ENCODE peak calls at places on chromosomes 3 and 15, in four cellular contexts. Q, H, C and N are unnamed samples.

GRCh38 chr15:40790723-40791122 is 16.2 kb upstream of the ZFYVE19 start:
- DNase-seq in H (no peak), C (no peak), Q (no peak), N (no peak)

GRCh38 chr3:189392969-189393368 is 221.2 kb downstream of the TPRG1 start:
- DNase-seq in H (peak; percentile 78), C (no peak), Q (no peak), N (no peak)

GRCh38 chr15:30962659-30963058 is 28.8 kb downstream of the MTMR10 start:
- DNase-seq in H (no peak), Q (no peak), C (peak; percentile 52), N (no peak)

GRCh38 chr3:192331749-192332385 is 395.5 kb downstream of the FGF12 start:
- DNase-seq in H (no peak), Q (no peak), C (no peak), N (no peak)

GRCh38 chr3:32340639-32341365 is 50.9 kb upstream of the CMTM7 start:
- DNase-seq in C (no peak), H (peak; percentile 27), Q (no peak), N (peak; percentile 57)

GRCh38 chr3:127052121-127052561 is 69.2 kb downstream of the PLXNA1 start:
- DNase-seq in C (no peak), Q (peak; percentile 83), H (peak; percentile 72), N (no peak)

GRCh38 chr3:171695476-171695875 is 114.8 kb downstream of the PLD1 start:
- DNase-seq in Q (no peak), H (no peak), C (no peak), N (no peak)

GRCh38 chr15:33737687-33738606 is 230.3 kb upstream of the CHRM5 start:
- DNase-seq in C (peak; percentile 31), H (peak; percentile 12), Q (no peak), N (no peak)

GRCh38 chr15:39285066-39285465 is 295.8 kb upstream of the THBS1 start:
- DNase-seq in H (no peak), C (no peak), Q (no peak), N (no peak)

GRCh38 chr3:174533286-174533685 is 325.8 kb upstream of the NAALADL2 start:
- DNase-seq in H (no peak), Q (no peak), C (no peak), N (no peak)

GRCh38 chr3:48997714-48998637 is 7.9 kb downstream of the P4HTM start:
- DNase-seq in H (no peak), Q (no peak), C (no peak), N (peak; percentile 76)

GRCh38 chr15:95291878-95292472 is 1038.5 kb upstream of the NR2F2 start:
- DNase-seq in Q (no peak), H (no peak), C (no peak), N (no peak)

GRCh38 chr3:193735850-193736249 is 142.8 kb downstream of the OPA1 start:
- DNase-seq in H (no peak), C (no peak), Q (no peak), N (no peak)

GRCh38 chr3:29525254-29525881 is 244.5 kb downstream of the RBMS3 start:
- DNase-seq in H (peak; percentile 16), C (no peak), Q (peak; percentile 84), N (no peak)

GRCh38 chr3:59998040-59998439 is 948.2 kb upstream of the CFAP20DC start:
- DNase-seq in H (no peak), Q (no peak), C (no peak), N (no peak)

GRCh38 chr15:51274956-51275355 is 63.4 kb downstream of the CYP19A1 start:
- DNase-seq in C (peak; percentile 72), Q (no peak), H (no peak), N (no peak)

GRCh38 chr3:87792532-87793321 is 266.1 kb downstream of the CGGBP1 start:
- DNase-seq in C (no peak), Q (no peak), H (no peak), N (no peak)

GRCh38 chr3:122105626-122106025 is 50.5 kb downstream of the CD86 start:
- DNase-seq in C (no peak), H (no peak), Q (no peak), N (no peak)

GRCh38 chr3:18049101-18049500 is 306.7 kb upstream of the TBC1D5 start:
- DNase-seq in H (no peak), Q (no peak), C (no peak), N (no peak)

GRCh38 chr15:92059036-92059970 is 205.8 kb downstream of the SLCO3A1 start:
- DNase-seq in C (no peak), Q (no peak), H (no peak), N (no peak)

DNA sequence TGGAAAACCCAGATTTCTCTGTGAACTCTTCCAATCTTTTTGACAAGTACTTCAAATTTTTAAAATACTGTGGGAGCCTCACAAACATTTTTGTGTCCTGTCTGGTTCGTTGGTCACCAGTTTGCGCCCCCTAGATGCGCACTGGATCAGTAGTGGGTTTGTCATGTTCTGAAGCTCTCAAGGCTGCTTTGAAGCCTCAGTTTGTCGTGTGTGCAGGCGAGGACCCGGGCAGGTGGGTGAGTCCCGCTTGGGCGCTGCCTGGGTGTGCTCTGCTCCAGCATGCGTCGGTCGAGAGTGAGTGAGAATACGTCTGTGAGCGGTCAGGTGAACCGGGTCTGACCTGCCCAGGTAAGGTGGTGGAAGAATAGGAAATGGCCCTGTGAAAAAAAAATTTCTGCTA is 17.3 kb upstream of the AEN start:
- DNase-seq in Q (no peak), C (no peak), H (no peak), N (peak; percentile 29)
- TF ChIP-seq CTCF in Q (no peak), C (no peak), H (no peak), N (no peak)

GRCh38 chr3:141011511-141012262 is 39.5 kb upstream of the SPSB4 start:
- DNase-seq in Q (peak; percentile 82), C (peak; percentile 88), H (peak; percentile 71), N (peak; percentile 87)
- H3K4me3 ChIP-seq in Q (no peak overlapping the region), C (no peak overlapping the region), H (no peak overlapping the region), N (no peak overlapping the region)

DNA sequence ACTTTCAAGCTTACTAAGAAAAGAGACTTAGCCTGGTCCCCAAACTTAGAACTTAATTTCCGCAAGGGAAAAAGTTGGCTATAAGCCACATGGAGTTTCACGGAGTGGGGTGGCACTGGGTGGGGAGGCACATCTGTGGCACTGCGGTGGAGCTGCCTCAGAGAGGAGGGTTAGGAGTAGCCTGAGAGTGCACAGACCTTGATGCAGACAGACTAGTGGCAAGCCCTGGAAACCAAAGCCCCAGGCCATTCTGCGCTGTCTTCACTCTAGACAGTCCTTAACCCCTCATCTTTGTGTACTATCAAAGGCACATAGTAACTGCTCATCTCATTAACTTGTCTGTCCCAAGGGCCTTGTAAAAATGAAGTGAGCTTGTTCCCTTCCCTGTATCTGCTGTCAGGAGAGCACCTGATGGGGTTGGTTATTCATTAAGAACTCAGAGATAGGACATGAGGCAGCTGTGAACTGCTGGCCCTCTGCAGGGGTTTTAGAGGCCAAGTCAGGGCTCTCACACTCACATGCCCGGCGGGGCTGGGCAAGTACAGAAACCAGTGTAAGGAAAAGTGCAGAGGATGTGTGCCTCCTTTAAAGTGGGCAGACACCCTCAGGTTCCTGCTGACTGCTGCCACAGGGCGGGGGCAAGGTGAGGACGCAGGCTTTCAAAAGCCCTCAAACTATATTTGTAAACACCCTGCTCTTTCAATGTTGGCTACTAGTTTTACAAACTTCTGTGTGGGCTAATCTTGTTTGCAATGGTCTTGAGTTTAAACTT is 22.2 kb downstream of the CXCR6 start:
- DNase-seq in C (no peak), H (no peak), Q (no peak), N (no peak)
- H3K27ac ChIP-seq in C (peak overlapping the region; percentile 25), H (no peak overlapping the region), Q (no peak overlapping the region), N (no peak overlapping the region)

GRCh38 chr3:157763644-157764043 is 260.4 kb upstream of the VEPH1 start:
- DNase-seq in C (no peak), H (no peak), Q (no peak), N (no peak)

GRCh38 chr3:157769378-157769777 is 266.2 kb upstream of the VEPH1 start:
- DNase-seq in H (no peak), C (no peak), Q (no peak), N (no peak)

DNA sequence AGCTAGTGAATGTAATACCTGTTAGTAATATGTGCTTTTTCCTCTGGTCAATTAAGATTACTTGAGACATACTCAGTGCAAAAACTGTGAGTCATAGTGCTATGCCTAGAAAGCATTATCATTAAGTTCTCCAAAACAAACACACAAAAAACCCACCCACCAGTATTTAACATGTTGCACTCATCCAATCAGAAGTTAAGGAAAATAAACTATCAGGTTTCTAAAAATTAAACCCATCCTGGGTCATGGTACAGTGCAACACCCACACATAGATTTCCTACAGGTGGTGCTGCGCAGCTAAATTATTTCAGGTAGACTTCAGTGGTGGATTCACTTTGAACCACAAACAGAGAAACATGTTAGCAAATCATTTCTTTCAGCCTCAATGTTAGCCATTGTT is 264.4 kb upstream of the VEPH1 start:
- DNase-seq in C (no peak), H (no peak), Q (no peak), N (no peak)
- TF ChIP-seq CTCF in C (no peak), H (no peak), Q (no peak), N (no peak)

GRCh38 chr3:69087030-69087791 is 2.5 kb downstream of the ARL6IP5 start:
- DNase-seq in C (no peak), Q (no peak), H (no peak), N (no peak)
- H3K4me3 ChIP-seq in C (no peak overlapping the region), Q (peak overlapping the region; percentile 87), H (peak overlapping the region; percentile 85), N (peak overlapping the region; percentile 80)

GRCh38 chr3:53800507-53800906 is 45.7 kb downstream of the CHDH start:
- DNase-seq in Q (no peak), C (no peak), H (no peak), N (no peak)
- H3K27ac ChIP-seq in Q (no peak overlapping the region), C (no peak overlapping the region), H (no peak overlapping the region), N (no peak overlapping the region)

GRCh38 chr3:138469869-138470268 is 35.5 kb downstream of the ESYT3 start:
- DNase-seq in Q (no peak), H (no peak), C (no peak), N (no peak)

GRCh38 chr3:138470687-138471086 is 36.3 kb downstream of the ESYT3 start:
- DNase-seq in Q (no peak), C (no peak), H (peak; percentile 56), N (no peak)

GRCh38 chr3:138474163-138474562 is 39.7 kb downstream of the ESYT3 start:
- DNase-seq in H (no peak), C (no peak), Q (no peak), N (no peak)

GRCh38 chr3:138471481-138471880 is 37.1 kb downstream of the ESYT3 start:
- DNase-seq in C (no peak), H (no peak), Q (no peak), N (no peak)

DNA sequence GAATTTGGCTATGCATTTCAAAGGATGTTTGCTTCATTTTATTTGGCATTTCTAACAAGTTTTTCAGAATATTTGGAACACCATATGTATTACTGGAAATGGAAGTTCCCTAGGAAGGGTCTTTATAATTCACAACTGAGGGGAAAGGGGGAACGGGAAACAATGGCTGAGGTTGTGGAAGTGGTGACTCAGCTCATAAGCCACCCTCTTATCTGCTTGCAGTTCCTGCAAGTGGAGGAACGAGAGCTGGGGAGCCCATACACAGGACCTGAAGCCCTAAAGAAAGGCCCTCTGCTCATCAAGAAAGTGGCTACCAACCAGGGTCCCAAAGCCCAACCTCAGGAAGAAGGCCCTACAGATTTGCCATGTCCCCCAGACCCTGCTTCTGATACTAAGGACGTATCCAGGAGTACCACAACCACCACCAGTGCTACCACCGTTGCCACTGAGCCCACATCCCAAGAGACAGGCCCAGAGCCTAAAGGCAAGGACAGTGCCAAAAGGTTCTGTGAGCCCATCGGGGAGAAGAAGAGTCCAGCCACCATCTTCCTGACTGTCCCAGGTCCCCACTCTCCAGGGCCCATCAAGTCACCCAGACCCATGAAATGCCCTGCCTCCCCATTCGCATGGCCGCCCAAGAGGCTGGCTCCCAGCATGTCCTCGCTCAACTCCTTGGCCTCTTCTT is 37.9 kb downstream of the ESYT3 start:
- DNase-seq in H (no peak), C (no peak), Q (no peak), N (no peak)
- TF ChIP-seq CTCF in H (no peak), C (no peak), Q (no peak), N (no peak)